ENCODE peak calls at places on chromosomes 2 and 18, in five cellular contexts. N is stimulated activated CD4-positive, alpha-beta T cell treated with anti-CD3 and anti-CD28 coated beads, Interleukin-1b, Interleukin-23, amount 100 ng/mL, for 1 hour; F is HS-5; B is Caki2; T is tibial nerve. G is an unnamed sample.

GRCh38 chr2:4549811-4550210 is 846.4 kb downstream of the DCDC2C start:
- DNase-seq in N (no peak), F (no peak), B (peak), T (no peak), G (peak)

GRCh38 chr2:159659474-159659873 is 43.1 kb upstream of the BAZ2B start:
- DNase-seq in N (no peak), F (no peak), B (no peak), T (no peak), G (no peak)

GRCh38 chr18:62802523-62802922 is 87.2 kb downstream of the PHLPP1 start:
- DNase-seq in N (no peak), F (no peak), B (no peak), T (no peak), G (no peak)

GRCh38 chr2:211869134-211869533 is 669.5 kb downstream of the ERBB4 start:
- DNase-seq in N (no peak), F (no peak), B (no peak), T (no peak), G (no peak)

GRCh38 chr2:62197017-62197586 is 1.2 kb downstream of the B3GNT2 start:
- DNase-seq in N (no peak), F (no peak), B (peak), T (no peak), G (no peak)

GRCh38 chr18:35619468-35619867 is 37.9 kb downstream of the GALNT1 start:
- DNase-seq in N (no peak), F (no peak), B (no peak), T (no peak), G (no peak)

GRCh38 chr18:29163596-29163995 is 986.7 kb upstream of the CDH2 start:
- DNase-seq in N (no peak), F (no peak), B (no peak), T (no peak), G (no peak)

GRCh38 chr2:146246017-146246733 is 1598.7 kb upstream of the ACVR2A start:
- DNase-seq in N (no peak), F (peak), B (no peak), T (no peak), G (no peak)

GRCh38 chr2:240421396-240421795 is 14.1 kb upstream of the GPC1 start:
- DNase-seq in N (no peak), F (no peak), B (no peak), T (peak), G (no peak)

GRCh38 chr18:63082661-63083531 is 236.7 kb downstream of the BCL2 start:
- DNase-seq in N (no peak), F (no peak), B (no peak), T (no peak), G (no peak)

GRCh38 chr2:218369374-218369773 is 12.7 kb upstream of the SLC11A1 start:
- DNase-seq in N (no peak), F (no peak), B (no peak), T (no peak), G (no peak)

GRCh38 chr2:71796174-71796592 is 342.8 kb downstream of the DYSF start:
- DNase-seq in N (no peak), F (peak), B (no peak), T (no peak), G (no peak)

GRCh38 chr2:46252891-46253659 is 44.1 kb upstream of the EPAS1 start:
- DNase-seq in N (no peak), F (no peak), B (no peak), T (no peak), G (no peak)

GRCh38 chr2:1569879-1570450 is 156.7 kb downstream of the TPO start:
- DNase-seq in N (no peak), F (no peak), B (no peak), T (no peak), G (no peak)

GRCh38 chr2:47061989-47062678 is 93.0 kb downstream of the STPG4 start:
- DNase-seq in N (no peak), F (no peak), B (no peak), T (no peak), G (no peak)

GRCh38 chr2:238724728-238725127 is 123.2 kb upstream of the TWIST2 start:
- DNase-seq in N (no peak), F (no peak), B (no peak), T (no peak), G (no peak)

GRCh38 chr2:149858214-149858613 is 270.6 kb upstream of the MMADHC start:
- DNase-seq in N (no peak), F (no peak), B (no peak), T (no peak), G (no peak)

GRCh38 chr2:29920130-29920577 is 1.2 kb downstream of the ALK start:
- DNase-seq in N (peak), F (no peak), B (peak), T (no peak), G (peak)

G was measured in kidney glomerular epithelial cell.